ENCODE peak calls at places on chromosomes 5 and 9, in six cellular contexts. One of them, this sample, is unnamed. For H3K9me3, the result is how much of the 10 kb centered on the place peaks cover.

GRCh38 chr5:119451561-119451960 is 736 bp upstream of the HSD17B4 start:
- DNase-seq in WERI-Rb-1: no peak
- DNase-seq in sigmoid colon: no peak
- DNase-seq in psoas muscle: no peak
- DNase-seq in neuronal stem cell: no peak
- DNase-seq in IMR-90: no peak
- DNase-seq in this sample: no peak

GRCh38 chr5:146633273-146633672 is 117.3 kb upstream of the GPR151 start:
- DNase-seq in IMR-90: no peak
- DNase-seq in sigmoid colon: no peak
- DNase-seq in neuronal stem cell: no peak
- DNase-seq in WERI-Rb-1: peak
- DNase-seq in psoas muscle: no peak
- DNase-seq in this sample: no peak

GRCh38 chr5:176533894-176534611 is 3.1 kb downstream of the RNF44 start:
- DNase-seq in IMR-90: peak
- DNase-seq in neuronal stem cell: no peak
- DNase-seq in psoas muscle: no peak
- DNase-seq in WERI-Rb-1: no peak
- DNase-seq in sigmoid colon: no peak
- DNase-seq in this sample: no peak

GRCh38 chr9:115369322-115369957 is 251.5 kb upstream of the TNC start:
- DNase-seq in psoas muscle: no peak
- DNase-seq in IMR-90: peak
- DNase-seq in neuronal stem cell: no peak
- DNase-seq in sigmoid colon: no peak
- DNase-seq in WERI-Rb-1: no peak
- DNase-seq in this sample: no peak

GRCh38 chr5:9832921-9833320 is 202.8 kb upstream of the TAS2R1 start:
- DNase-seq in psoas muscle: no peak
- DNase-seq in WERI-Rb-1: no peak
- DNase-seq in sigmoid colon: no peak
- DNase-seq in IMR-90: no peak
- DNase-seq in neuronal stem cell: no peak
- DNase-seq in this sample: no peak

GRCh38 chr5:42005561-42006153 is 80.6 kb downstream of the FBXO4 start:
- DNase-seq in IMR-90: peak
- DNase-seq in neuronal stem cell: no peak
- DNase-seq in WERI-Rb-1: no peak
- DNase-seq in sigmoid colon: no peak
- DNase-seq in psoas muscle: no peak
- DNase-seq in this sample: no peak

GRCh38 chr5:145960848-145961600 is 24.6 kb downstream of the SH3RF2 start:
- DNase-seq in WERI-Rb-1: no peak
- DNase-seq in IMR-90: peak
- DNase-seq in sigmoid colon: no peak
- DNase-seq in psoas muscle: no peak
- DNase-seq in neuronal stem cell: no peak
- DNase-seq in this sample: no peak

GRCh38 chr9:97319380-97319779 is 11.9 kb downstream of the CCDC180 start:
- DNase-seq in psoas muscle: no peak
- DNase-seq in neuronal stem cell: no peak
- DNase-seq in WERI-Rb-1: no peak
- DNase-seq in sigmoid colon: no peak
- DNase-seq in IMR-90: no peak
- DNase-seq in this sample: no peak

GRCh38 chr5:38640012-38640395 is 83.6 kb upstream of the LIFR start:
- DNase-seq in psoas muscle: no peak
- DNase-seq in neuronal stem cell: no peak
- DNase-seq in IMR-90: peak
- DNase-seq in sigmoid colon: no peak
- DNase-seq in WERI-Rb-1: no peak
- DNase-seq in this sample: peak

GRCh38 chr5:14204785-14205321 is 61.7 kb downstream of the TRIO start:
- DNase-seq in psoas muscle: peak
- DNase-seq in IMR-90: peak
- DNase-seq in sigmoid colon: peak
- DNase-seq in WERI-Rb-1: no peak
- DNase-seq in neuronal stem cell: no peak
- DNase-seq in this sample: peak

GRCh38 chr5:136308396-136308795 is 56.9 kb downstream of the TRPC7 start:
- DNase-seq in neuronal stem cell: no peak
- DNase-seq in WERI-Rb-1: peak
- DNase-seq in IMR-90: no peak
- DNase-seq in sigmoid colon: no peak
- DNase-seq in psoas muscle: no peak
- DNase-seq in this sample: no peak

GRCh38 chr9:104361207-104361606 is 142.9 kb upstream of the OR13F1 start:
- DNase-seq in sigmoid colon: no peak
- DNase-seq in IMR-90: no peak
- DNase-seq in psoas muscle: no peak
- DNase-seq in WERI-Rb-1: no peak
- DNase-seq in neuronal stem cell: no peak
- DNase-seq in this sample: no peak

DNA sequence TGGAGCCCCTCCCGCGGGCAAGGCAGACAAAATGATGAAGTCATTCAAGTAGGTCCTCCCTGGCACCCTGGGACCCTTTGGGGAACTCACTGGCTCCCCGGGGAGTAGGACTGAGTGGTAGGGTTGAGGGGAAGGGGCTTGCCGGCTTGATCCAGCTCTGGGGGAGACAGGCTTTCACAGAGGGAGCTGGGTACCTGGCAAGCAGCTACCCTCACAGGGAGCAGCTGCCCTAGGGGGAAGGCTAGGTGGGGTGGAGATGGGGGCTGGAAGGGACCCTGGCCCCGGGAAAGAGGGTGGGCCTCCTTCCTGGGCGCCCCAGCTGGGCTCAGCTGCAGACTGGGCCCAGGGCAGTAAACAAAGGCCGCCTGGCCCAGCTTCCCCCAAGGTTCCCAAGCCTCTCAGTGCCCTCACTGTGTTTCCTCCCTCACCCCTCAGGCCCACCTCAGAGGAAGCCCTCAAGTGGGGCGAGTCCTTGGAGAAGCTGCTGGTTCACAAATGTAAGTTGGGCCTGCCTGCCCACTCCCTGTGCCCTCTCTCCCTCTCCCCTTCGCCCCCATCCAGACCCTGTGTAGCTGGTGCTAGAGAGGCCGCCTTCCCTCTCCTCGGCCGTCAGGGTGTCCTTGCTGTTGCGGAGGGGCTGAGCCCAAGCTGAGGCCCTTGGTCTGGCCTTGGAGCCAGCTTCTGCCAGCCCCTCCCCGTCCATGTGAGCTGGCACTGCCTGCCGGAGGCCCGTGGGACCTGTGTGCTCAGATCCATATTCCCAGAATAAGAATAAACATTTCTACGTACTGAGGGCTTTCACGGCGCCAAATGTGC is 131.2 kb downstream of the RGS3 start:
- DNase-seq in psoas muscle: no peak
- DNase-seq in neuronal stem cell: no peak
- DNase-seq in WERI-Rb-1: no peak
- DNase-seq in IMR-90: no peak
- DNase-seq in sigmoid colon: peak
- DNase-seq in this sample: no peak
- H3K4me3 ChIP-seq in psoas muscle: peak
- H3K4me3 ChIP-seq in neuronal stem cell: peak
- H3K4me3 ChIP-seq in WERI-Rb-1: peak
- H3K4me3 ChIP-seq in IMR-90: peak
- H3K4me3 ChIP-seq in sigmoid colon: peak
- H3K4me3 ChIP-seq in this sample: peak

GRCh38 chr5:141384471-141385267 is 2.1 kb downstream of the PCDHGA7 start:
- DNase-seq in neuronal stem cell: no peak
- DNase-seq in IMR-90: no peak
- DNase-seq in psoas muscle: no peak
- DNase-seq in sigmoid colon: no peak
- DNase-seq in WERI-Rb-1: no peak
- DNase-seq in this sample: no peak

GRCh38 chr5:141383345-141383744 is 803 bp downstream of the PCDHGA7 start:
- DNase-seq in sigmoid colon: no peak
- DNase-seq in neuronal stem cell: no peak
- DNase-seq in WERI-Rb-1: no peak
- DNase-seq in IMR-90: no peak
- DNase-seq in psoas muscle: no peak
- DNase-seq in this sample: no peak

GRCh38 chr5:141388661-141389060 is 1.2 kb downstream of the PCDHGB4 start:
- DNase-seq in neuronal stem cell: no peak
- DNase-seq in IMR-90: no peak
- DNase-seq in psoas muscle: no peak
- DNase-seq in sigmoid colon: no peak
- DNase-seq in WERI-Rb-1: no peak
- DNase-seq in this sample: no peak

GRCh38 chr5:141382469-141383294 is at the start of gene PCDHGA7:
- DNase-seq in neuronal stem cell: no peak
- DNase-seq in WERI-Rb-1: no peak
- DNase-seq in sigmoid colon: peak
- DNase-seq in IMR-90: peak
- DNase-seq in psoas muscle: no peak
- DNase-seq in this sample: no peak
- H3K9me3 ChIP-seq in neuronal stem cell: under half
- H3K9me3 ChIP-seq in WERI-Rb-1: under half
- H3K9me3 ChIP-seq in sigmoid colon: half or more
- H3K9me3 ChIP-seq in IMR-90: under half
- H3K9me3 ChIP-seq in psoas muscle: under half
- H3K9me3 ChIP-seq in this sample: under half

DNA sequence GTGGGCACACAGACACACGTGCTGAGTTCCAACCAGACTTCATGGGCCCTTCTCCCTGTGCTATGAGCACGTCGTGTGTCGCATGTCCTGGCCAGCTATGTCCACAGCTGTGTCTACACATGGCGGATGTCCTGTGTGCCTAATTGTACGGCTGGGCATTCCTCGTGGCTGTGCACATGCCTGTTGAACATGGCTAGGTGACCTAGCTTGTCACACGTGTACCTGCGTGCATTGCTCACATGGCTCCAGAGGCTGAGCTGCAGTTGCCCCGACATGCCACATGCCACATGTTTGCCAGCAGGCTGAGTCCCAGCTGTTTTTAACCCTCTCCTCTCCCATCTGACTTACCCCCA is 742 bp upstream of the AQP3 start:
- DNase-seq in IMR-90: no peak
- DNase-seq in WERI-Rb-1: no peak
- DNase-seq in psoas muscle: no peak
- DNase-seq in sigmoid colon: no peak
- DNase-seq in neuronal stem cell: no peak
- DNase-seq in this sample: no peak
- H3K4me3 ChIP-seq in IMR-90: no peak
- H3K4me3 ChIP-seq in WERI-Rb-1: peak
- H3K4me3 ChIP-seq in psoas muscle: peak
- H3K4me3 ChIP-seq in sigmoid colon: no peak
- H3K4me3 ChIP-seq in neuronal stem cell: peak
- H3K4me3 ChIP-seq in this sample: no peak

GRCh38 chr9:111542497-111543254 is 17.7 kb downstream of the ZNF483 start:
- DNase-seq in IMR-90: no peak
- DNase-seq in psoas muscle: no peak
- DNase-seq in sigmoid colon: no peak
- DNase-seq in WERI-Rb-1: no peak
- DNase-seq in neuronal stem cell: no peak
- DNase-seq in this sample: no peak
- H3K9me3 ChIP-seq in IMR-90: half or more
- H3K9me3 ChIP-seq in psoas muscle: half or more
- H3K9me3 ChIP-seq in sigmoid colon: half or more
- H3K9me3 ChIP-seq in WERI-Rb-1: half or more
- H3K9me3 ChIP-seq in neuronal stem cell: under half
- H3K9me3 ChIP-seq in this sample: under half

GRCh38 chr9:33022755-33023154 is 2.3 kb upstream of the DNAJA1 start:
- DNase-seq in IMR-90: no peak
- DNase-seq in neuronal stem cell: no peak
- DNase-seq in WERI-Rb-1: no peak
- DNase-seq in sigmoid colon: no peak
- DNase-seq in psoas muscle: no peak
- DNase-seq in this sample: no peak

GRCh38 chr9:33024126-33024965 is 727 bp upstream of the DNAJA1 start:
- DNase-seq in sigmoid colon: peak
- DNase-seq in WERI-Rb-1: no peak
- DNase-seq in psoas muscle: no peak
- DNase-seq in neuronal stem cell: no peak
- DNase-seq in IMR-90: peak
- DNase-seq in this sample: no peak

GRCh38 chr9:33024966-33025571 is at the start of gene DNAJA1:
- DNase-seq in neuronal stem cell: peak
- DNase-seq in psoas muscle: peak
- DNase-seq in IMR-90: peak
- DNase-seq in WERI-Rb-1: peak
- DNase-seq in sigmoid colon: peak
- DNase-seq in this sample: peak

GRCh38 chr9:33022303-33022702 is 2.8 kb upstream of the DNAJA1 start:
- DNase-seq in IMR-90: no peak
- DNase-seq in WERI-Rb-1: no peak
- DNase-seq in psoas muscle: no peak
- DNase-seq in neuronal stem cell: no peak
- DNase-seq in sigmoid colon: no peak
- DNase-seq in this sample: no peak

DNA sequence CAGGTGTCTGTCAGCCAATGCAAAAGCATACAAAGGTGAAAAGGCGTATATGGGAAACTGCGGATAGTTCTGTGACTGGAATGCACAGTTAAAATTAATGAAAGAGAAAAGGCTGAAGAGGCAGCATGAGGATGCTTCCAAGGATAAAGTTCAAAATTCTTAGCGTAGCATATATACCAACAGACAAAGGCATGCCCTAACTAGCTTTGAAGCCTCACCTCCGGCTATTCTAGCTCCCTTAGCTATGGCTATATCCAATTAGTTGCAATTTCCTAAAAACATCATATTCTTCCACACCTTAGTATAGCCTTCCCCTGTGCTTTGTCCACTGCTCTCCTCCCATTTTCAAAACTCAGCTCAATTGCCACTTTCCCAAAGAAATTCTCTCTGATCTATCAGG is 1.4 kb upstream of the DNAJA1 start:
- DNase-seq in psoas muscle: no peak
- DNase-seq in IMR-90: no peak
- DNase-seq in WERI-Rb-1: no peak
- DNase-seq in sigmoid colon: no peak
- DNase-seq in neuronal stem cell: no peak
- DNase-seq in this sample: no peak
- H3K4me3 ChIP-seq in psoas muscle: peak
- H3K4me3 ChIP-seq in IMR-90: peak
- H3K4me3 ChIP-seq in WERI-Rb-1: no peak
- H3K4me3 ChIP-seq in sigmoid colon: no peak
- H3K4me3 ChIP-seq in neuronal stem cell: peak
- H3K4me3 ChIP-seq in this sample: no peak

GRCh38 chr9:11257992-11258391 is 645.2 kb upstream of the PTPRD start:
- DNase-seq in neuronal stem cell: no peak
- DNase-seq in sigmoid colon: no peak
- DNase-seq in IMR-90: no peak
- DNase-seq in psoas muscle: no peak
- DNase-seq in WERI-Rb-1: no peak
- DNase-seq in this sample: no peak
- H3K9me3 ChIP-seq in neuronal stem cell: under half
- H3K9me3 ChIP-seq in sigmoid colon: under half
- H3K9me3 ChIP-seq in IMR-90: under half
- H3K9me3 ChIP-seq in psoas muscle: under half
- H3K9me3 ChIP-seq in WERI-Rb-1: under half
- H3K9me3 ChIP-seq in this sample: under half

This sample was measured in SJSA1.